ENCODE peak calls at places on chromosomes 4 and X, in eight cellular contexts. One of them, this sample, is unnamed.
A peak's percentile ranks its signal among the peaks of the same experiment; 100 is the strongest.

GRCh38 chr4:139005774-139006173 is 9.8 kb upstream of the NOCT start:
- DNase-seq in SJSA1: no peak
- DNase-seq in K562: no peak
- DNase-seq in CD8-positive, alpha-beta memory T cell: no peak
- DNase-seq in cardiac fibroblast: no peak
- DNase-seq in right cardiac atrium: no peak
- DNase-seq in body of pancreas: no peak
- DNase-seq in fibroblast of mammary gland: no peak
- DNase-seq in this sample: no peak

GRCh38 chr4:150867148-150867547 is 147.9 kb downstream of the LRBA start:
- DNase-seq in right cardiac atrium: no peak
- DNase-seq in body of pancreas: no peak
- DNase-seq in fibroblast of mammary gland: peak; percentile 84
- DNase-seq in K562: peak; percentile 71
- DNase-seq in SJSA1: peak; percentile 49
- DNase-seq in CD8-positive, alpha-beta memory T cell: peak; percentile 58
- DNase-seq in cardiac fibroblast: peak; percentile 91
- DNase-seq in this sample: peak; percentile 56

GRCh38 chr4:6772223-6772928 is 10.2 kb upstream of the KIAA0232 start:
- DNase-seq in fibroblast of mammary gland: no peak
- DNase-seq in cardiac fibroblast: no peak
- DNase-seq in right cardiac atrium: no peak
- DNase-seq in K562: no peak
- DNase-seq in body of pancreas: peak; percentile 36
- DNase-seq in SJSA1: peak; percentile 34
- DNase-seq in CD8-positive, alpha-beta memory T cell: no peak
- DNase-seq in this sample: no peak

GRCh38 chrX:87338510-87338909 is 179.1 kb upstream of the KLHL4 start:
- DNase-seq in fibroblast of mammary gland: peak; percentile 16
- DNase-seq in body of pancreas: no peak
- DNase-seq in K562: peak; percentile 2
- DNase-seq in right cardiac atrium: no peak
- DNase-seq in CD8-positive, alpha-beta memory T cell: no peak
- DNase-seq in cardiac fibroblast: peak; percentile 52
- DNase-seq in SJSA1: peak; percentile 4
- DNase-seq in this sample: no peak

GRCh38 chrX:111005151-111005550 is 90.8 kb upstream of the PAK3 start:
- DNase-seq in body of pancreas: no peak
- DNase-seq in fibroblast of mammary gland: no peak
- DNase-seq in CD8-positive, alpha-beta memory T cell: no peak
- DNase-seq in K562: no peak
- DNase-seq in SJSA1: no peak
- DNase-seq in cardiac fibroblast: no peak
- DNase-seq in right cardiac atrium: no peak
- DNase-seq in this sample: no peak

GRCh38 chrX:97332963-97333362 is 449.3 kb downstream of the RPA4 start:
- DNase-seq in cardiac fibroblast: peak; percentile 17
- DNase-seq in CD8-positive, alpha-beta memory T cell: no peak
- DNase-seq in body of pancreas: no peak
- DNase-seq in K562: no peak
- DNase-seq in fibroblast of mammary gland: peak; percentile 18
- DNase-seq in SJSA1: no peak
- DNase-seq in right cardiac atrium: no peak
- DNase-seq in this sample: no peak

GRCh38 chr4:15410750-15411149 is 17.1 kb upstream of the C1QTNF7 start:
- DNase-seq in K562: no peak
- DNase-seq in body of pancreas: no peak
- DNase-seq in cardiac fibroblast: peak; percentile 50
- DNase-seq in SJSA1: no peak
- DNase-seq in CD8-positive, alpha-beta memory T cell: peak; percentile 36
- DNase-seq in right cardiac atrium: no peak
- DNase-seq in fibroblast of mammary gland: no peak
- DNase-seq in this sample: no peak

GRCh38 chr4:37188100-37188499 is 56.4 kb upstream of the NWD2 start:
- DNase-seq in SJSA1: no peak
- DNase-seq in CD8-positive, alpha-beta memory T cell: no peak
- DNase-seq in fibroblast of mammary gland: no peak
- DNase-seq in cardiac fibroblast: no peak
- DNase-seq in right cardiac atrium: no peak
- DNase-seq in body of pancreas: no peak
- DNase-seq in K562: peak; percentile 20
- DNase-seq in this sample: no peak

GRCh38 chr4:73707918-73708577 is 32.3 kb upstream of the CXCL8 start:
- DNase-seq in K562: peak; percentile 71
- DNase-seq in CD8-positive, alpha-beta memory T cell: no peak
- DNase-seq in fibroblast of mammary gland: peak; percentile 90
- DNase-seq in SJSA1: peak; percentile 83
- DNase-seq in body of pancreas: peak; percentile 61
- DNase-seq in cardiac fibroblast: peak; percentile 95
- DNase-seq in right cardiac atrium: peak; percentile 84
- DNase-seq in this sample: peak; percentile 86

GRCh38 chrX:78527263-78527662 is 131.9 kb downstream of the RTL3 start:
- DNase-seq in CD8-positive, alpha-beta memory T cell: no peak
- DNase-seq in cardiac fibroblast: peak; percentile 74
- DNase-seq in K562: no peak
- DNase-seq in body of pancreas: no peak
- DNase-seq in right cardiac atrium: no peak
- DNase-seq in fibroblast of mammary gland: peak; percentile 79
- DNase-seq in SJSA1: no peak
- DNase-seq in this sample: no peak

GRCh38 chr4:110055014-110055768 is 142.5 kb downstream of the EGF start:
- DNase-seq in right cardiac atrium: no peak
- DNase-seq in cardiac fibroblast: peak; percentile 39
- DNase-seq in K562: no peak
- DNase-seq in body of pancreas: no peak
- DNase-seq in CD8-positive, alpha-beta memory T cell: no peak
- DNase-seq in fibroblast of mammary gland: no peak
- DNase-seq in SJSA1: peak; percentile 56
- DNase-seq in this sample: no peak

GRCh38 chr4:1342003-1342402 is 5.0 kb upstream of the UVSSA start:
- DNase-seq in SJSA1: no peak
- DNase-seq in cardiac fibroblast: no peak
- DNase-seq in body of pancreas: no peak
- DNase-seq in CD8-positive, alpha-beta memory T cell: no peak
- DNase-seq in right cardiac atrium: no peak
- DNase-seq in fibroblast of mammary gland: peak; percentile 31
- DNase-seq in K562: no peak
- DNase-seq in this sample: no peak

GRCh38 chr4:115154826-115155225 is 41.4 kb upstream of the NDST4 start:
- DNase-seq in body of pancreas: no peak
- DNase-seq in right cardiac atrium: no peak
- DNase-seq in K562: no peak
- DNase-seq in cardiac fibroblast: no peak
- DNase-seq in CD8-positive, alpha-beta memory T cell: no peak
- DNase-seq in fibroblast of mammary gland: peak; percentile 55
- DNase-seq in SJSA1: no peak
- DNase-seq in this sample: peak; percentile 3

GRCh38 chrX:110965409-110965808 is 130.6 kb upstream of the PAK3 start:
- DNase-seq in right cardiac atrium: no peak
- DNase-seq in body of pancreas: no peak
- DNase-seq in K562: no peak
- DNase-seq in cardiac fibroblast: no peak
- DNase-seq in SJSA1: no peak
- DNase-seq in fibroblast of mammary gland: peak; percentile 38
- DNase-seq in CD8-positive, alpha-beta memory T cell: no peak
- DNase-seq in this sample: no peak

GRCh38 chrX:44462851-44463250 is 79.8 kb downstream of the FUNDC1 start:
- DNase-seq in SJSA1: no peak
- DNase-seq in CD8-positive, alpha-beta memory T cell: no peak
- DNase-seq in right cardiac atrium: no peak
- DNase-seq in body of pancreas: no peak
- DNase-seq in cardiac fibroblast: peak; percentile 2
- DNase-seq in fibroblast of mammary gland: peak; percentile 3
- DNase-seq in K562: no peak
- DNase-seq in this sample: no peak

GRCh38 chr4:17535906-17536305 is 20.9 kb downstream of the CLRN2 start:
- DNase-seq in K562: peak; percentile 51
- DNase-seq in fibroblast of mammary gland: peak; percentile 22
- DNase-seq in right cardiac atrium: no peak
- DNase-seq in CD8-positive, alpha-beta memory T cell: no peak
- DNase-seq in SJSA1: no peak
- DNase-seq in cardiac fibroblast: peak; percentile 35
- DNase-seq in body of pancreas: peak; percentile 40
- DNase-seq in this sample: no peak

GRCh38 chr4:101348367-101348827 is 1.1 kb upstream of the PPP3CA start:
- DNase-seq in SJSA1: no peak
- DNase-seq in CD8-positive, alpha-beta memory T cell: no peak
- DNase-seq in K562: no peak
- DNase-seq in body of pancreas: peak; percentile 46
- DNase-seq in right cardiac atrium: no peak
- DNase-seq in fibroblast of mammary gland: no peak
- DNase-seq in cardiac fibroblast: no peak
- DNase-seq in this sample: no peak

DNA sequence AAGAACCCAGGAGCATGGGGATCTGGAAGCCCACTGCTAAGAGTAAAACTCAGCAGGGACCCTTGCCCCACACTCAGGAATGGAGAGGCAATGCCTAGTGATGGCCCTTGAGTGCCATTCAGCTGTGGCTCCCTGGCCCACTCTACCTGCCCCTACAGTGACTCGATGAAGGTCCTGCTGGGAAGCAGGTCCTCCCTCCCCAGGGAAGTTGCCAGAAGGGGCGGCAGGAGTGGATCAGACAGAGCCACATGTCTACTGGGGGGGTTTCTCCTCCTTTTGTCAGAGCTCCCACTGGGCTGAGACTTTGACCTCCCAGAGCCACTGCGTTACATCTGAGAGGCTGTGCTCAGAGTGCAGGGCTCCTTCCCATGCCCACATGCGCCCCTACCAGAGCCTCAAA is 1.2 kb downstream of the SLC10A3 start:
- DNase-seq in right cardiac atrium: no peak
- DNase-seq in cardiac fibroblast: no peak
- DNase-seq in CD8-positive, alpha-beta memory T cell: no peak
- DNase-seq in body of pancreas: no peak
- DNase-seq in fibroblast of mammary gland: no peak
- DNase-seq in K562: no peak
- DNase-seq in SJSA1: no peak
- DNase-seq in this sample: no peak
- H3K4me3 ChIP-seq in right cardiac atrium: no peak overlapping the region
- H3K4me3 ChIP-seq in cardiac fibroblast: peak overlapping the region; percentile 58
- H3K4me3 ChIP-seq in CD8-positive, alpha-beta memory T cell: peak overlapping the region; percentile 66
- H3K4me3 ChIP-seq in body of pancreas: no peak overlapping the region
- H3K4me3 ChIP-seq in fibroblast of mammary gland: no peak overlapping the region
- H3K4me3 ChIP-seq in K562: peak overlapping the region; percentile 72
- H3K4me3 ChIP-seq in SJSA1: no peak overlapping the region
- H3K4me3 ChIP-seq in this sample: peak overlapping the region; percentile 65

GRCh38 chr4:112230879-112231778 is 458 bp upstream of the AP1AR start:
- DNase-seq in right cardiac atrium: peak; percentile 99
- DNase-seq in fibroblast of mammary gland: peak; percentile 96
- DNase-seq in cardiac fibroblast: peak; percentile 97
- DNase-seq in K562: peak; percentile 98
- DNase-seq in SJSA1: peak; percentile 97
- DNase-seq in CD8-positive, alpha-beta memory T cell: peak; percentile 96
- DNase-seq in body of pancreas: peak; percentile 98
- DNase-seq in this sample: peak; percentile 83
- H3K4me3 ChIP-seq in right cardiac atrium: peak overlapping the region; percentile 66
- H3K4me3 ChIP-seq in fibroblast of mammary gland: peak overlapping the region; percentile 95
- H3K4me3 ChIP-seq in cardiac fibroblast: peak overlapping the region; percentile 91
- H3K4me3 ChIP-seq in K562: peak overlapping the region; percentile 84
- H3K4me3 ChIP-seq in SJSA1: peak overlapping the region; percentile 84
- H3K4me3 ChIP-seq in CD8-positive, alpha-beta memory T cell: peak overlapping the region; percentile 87
- H3K4me3 ChIP-seq in body of pancreas: peak overlapping the region; percentile 98
- H3K4me3 ChIP-seq in this sample: peak overlapping the region; percentile 92

GRCh38 chr4:184349283-184350039 is 124.9 kb downstream of the IRF2 start:
- DNase-seq in fibroblast of mammary gland: no peak
- DNase-seq in cardiac fibroblast: no peak
- DNase-seq in SJSA1: no peak
- DNase-seq in CD8-positive, alpha-beta memory T cell: no peak
- DNase-seq in K562: no peak
- DNase-seq in body of pancreas: peak; percentile 52
- DNase-seq in right cardiac atrium: no peak
- DNase-seq in this sample: no peak

GRCh38 chr4:184347251-184348239 is 126.8 kb downstream of the IRF2 start:
- DNase-seq in CD8-positive, alpha-beta memory T cell: no peak
- DNase-seq in body of pancreas: peak; percentile 67
- DNase-seq in right cardiac atrium: peak; percentile 67
- DNase-seq in fibroblast of mammary gland: peak; percentile 46
- DNase-seq in K562: peak; percentile 76
- DNase-seq in cardiac fibroblast: peak; percentile 59
- DNase-seq in SJSA1: no peak
- DNase-seq in this sample: no peak

GRCh38 chr4:184350964-184351363 is 123.4 kb downstream of the IRF2 start:
- DNase-seq in K562: no peak
- DNase-seq in cardiac fibroblast: no peak
- DNase-seq in SJSA1: no peak
- DNase-seq in fibroblast of mammary gland: no peak
- DNase-seq in CD8-positive, alpha-beta memory T cell: no peak
- DNase-seq in right cardiac atrium: no peak
- DNase-seq in body of pancreas: no peak
- DNase-seq in this sample: no peak

GRCh38 chr4:184350213-184350817 is 124.0 kb downstream of the IRF2 start:
- DNase-seq in CD8-positive, alpha-beta memory T cell: no peak
- DNase-seq in SJSA1: no peak
- DNase-seq in body of pancreas: no peak
- DNase-seq in K562: no peak
- DNase-seq in right cardiac atrium: no peak
- DNase-seq in cardiac fibroblast: no peak
- DNase-seq in fibroblast of mammary gland: no peak
- DNase-seq in this sample: no peak

DNA sequence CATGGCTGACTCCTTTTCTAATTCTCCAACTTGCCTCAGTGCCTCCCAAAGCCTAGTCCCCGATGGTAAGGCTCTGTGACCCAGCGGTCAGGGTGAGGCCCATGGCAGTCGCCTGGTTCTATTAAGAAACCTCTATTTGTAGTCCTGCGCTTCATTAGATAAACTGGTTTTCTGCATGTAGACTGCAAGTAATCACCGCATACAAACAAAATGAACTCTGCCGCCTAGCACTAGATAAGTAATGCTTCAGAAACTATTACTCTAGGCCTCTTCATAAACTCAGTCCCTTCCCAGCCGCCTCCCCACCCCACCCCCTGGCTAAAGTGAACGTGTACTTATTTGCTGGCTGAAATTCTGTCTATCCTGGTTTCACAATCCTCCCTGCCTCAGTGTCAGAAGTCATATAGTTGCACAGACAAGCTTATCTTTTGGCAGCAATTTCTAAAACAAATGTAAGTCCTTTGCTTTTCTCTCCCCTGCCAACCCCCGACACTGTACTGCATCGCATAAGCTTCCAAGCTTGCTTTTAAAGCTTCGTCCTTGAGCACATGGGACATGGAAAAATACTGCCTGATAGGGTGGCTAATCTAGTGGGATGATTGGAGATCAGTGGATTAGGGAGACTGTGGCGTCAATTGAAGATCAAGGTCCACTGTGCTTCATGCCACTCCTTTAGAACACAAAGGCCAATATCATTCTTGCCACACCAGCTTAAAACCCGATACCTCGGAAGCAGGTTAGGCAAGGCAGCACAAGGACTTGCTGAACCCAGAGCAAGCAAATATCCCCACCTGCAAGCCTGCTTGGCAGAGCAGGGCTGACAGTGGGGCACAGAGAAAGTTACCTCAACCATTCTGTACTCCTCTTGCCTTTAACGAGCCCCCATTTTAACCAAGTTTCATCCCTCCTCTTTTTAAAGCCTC is 125.8 kb downstream of the IRF2 start:
- DNase-seq in SJSA1: no peak
- DNase-seq in CD8-positive, alpha-beta memory T cell: no peak
- DNase-seq in fibroblast of mammary gland: no peak
- DNase-seq in K562: peak; percentile 45
- DNase-seq in body of pancreas: peak; percentile 80
- DNase-seq in cardiac fibroblast: peak; percentile 24
- DNase-seq in right cardiac atrium: peak; percentile 64
- DNase-seq in this sample: no peak
- H3K4me3 ChIP-seq in SJSA1: no peak overlapping the region
- H3K4me3 ChIP-seq in CD8-positive, alpha-beta memory T cell: no peak overlapping the region
- H3K4me3 ChIP-seq in fibroblast of mammary gland: no peak overlapping the region
- H3K4me3 ChIP-seq in K562: no peak overlapping the region
- H3K4me3 ChIP-seq in body of pancreas: no peak overlapping the region
- H3K4me3 ChIP-seq in cardiac fibroblast: no peak overlapping the region
- H3K4me3 ChIP-seq in right cardiac atrium: no peak overlapping the region
- H3K4me3 ChIP-seq in this sample: no peak overlapping the region

GRCh38 chr4:41933997-41934812 is 1.0 kb upstream of the TMEM33 start:
- DNase-seq in fibroblast of mammary gland: peak; percentile 5
- DNase-seq in cardiac fibroblast: no peak
- DNase-seq in CD8-positive, alpha-beta memory T cell: no peak
- DNase-seq in K562: no peak
- DNase-seq in body of pancreas: no peak
- DNase-seq in right cardiac atrium: no peak
- DNase-seq in SJSA1: no peak
- DNase-seq in this sample: no peak
- H3K4me3 ChIP-seq in fibroblast of mammary gland: no peak overlapping the region
- H3K4me3 ChIP-seq in cardiac fibroblast: peak overlapping the region; percentile 76
- H3K4me3 ChIP-seq in CD8-positive, alpha-beta memory T cell: peak overlapping the region; percentile 96
- H3K4me3 ChIP-seq in K562: peak overlapping the region; percentile 73
- H3K4me3 ChIP-seq in body of pancreas: no peak overlapping the region
- H3K4me3 ChIP-seq in right cardiac atrium: peak overlapping the region; percentile 85
- H3K4me3 ChIP-seq in SJSA1: peak overlapping the region; percentile 70
- H3K4me3 ChIP-seq in this sample: no peak overlapping the region